ENCODE peak calls at places on chromosomes 12 and 14, in four cellular contexts. One of them, this sample, is unnamed.

GRCh38 chr14:61470261-61470953 is 149.0 kb downstream of the PRKCH start:
- DNase-seq in adrenal gland: no peak
- DNase-seq in uterus: no peak
- DNase-seq in right cardiac atrium: peak; percentile 76
- DNase-seq in this sample: no peak

GRCh38 chr12:15677696-15678095 is 111.5 kb downstream of the EPS8 start:
- DNase-seq in adrenal gland: no peak
- DNase-seq in right cardiac atrium: no peak
- DNase-seq in uterus: no peak
- DNase-seq in this sample: no peak

GRCh38 chr14:59187802-59188460 is 536 bp upstream of the DAAM1 start:
- DNase-seq in right cardiac atrium: peak; percentile 75
- DNase-seq in uterus: no peak
- DNase-seq in adrenal gland: peak; percentile 43
- DNase-seq in this sample: peak; percentile 71

GRCh38 chr12:14937689-14938088 is 648 bp downstream of the ERP27 start:
- DNase-seq in adrenal gland: no peak
- DNase-seq in uterus: no peak
- DNase-seq in right cardiac atrium: no peak
- DNase-seq in this sample: no peak

GRCh38 chr12:56546680-56547079 is 25.1 kb downstream of the RBMS2 start:
- DNase-seq in adrenal gland: no peak
- DNase-seq in uterus: no peak
- DNase-seq in right cardiac atrium: no peak
- DNase-seq in this sample: no peak

GRCh38 chr12:3921526-3921925 is 48.3 kb upstream of the PARP11 start:
- DNase-seq in adrenal gland: no peak
- DNase-seq in uterus: no peak
- DNase-seq in right cardiac atrium: no peak
- DNase-seq in this sample: no peak

GRCh38 chr14:39426605-39427004 is 5.6 kb downstream of the FBXO33 start:
- DNase-seq in right cardiac atrium: no peak
- DNase-seq in uterus: no peak
- DNase-seq in adrenal gland: no peak
- DNase-seq in this sample: no peak

GRCh38 chr14:87679094-87679493 is 313.9 kb downstream of the GALC start:
- DNase-seq in uterus: no peak
- DNase-seq in adrenal gland: no peak
- DNase-seq in right cardiac atrium: no peak
- DNase-seq in this sample: no peak

GRCh38 chr12:51779876-51780275 is 68.6 kb downstream of the FIGNL2 start:
- DNase-seq in right cardiac atrium: no peak
- DNase-seq in adrenal gland: no peak
- DNase-seq in uterus: no peak
- DNase-seq in this sample: no peak

DNA sequence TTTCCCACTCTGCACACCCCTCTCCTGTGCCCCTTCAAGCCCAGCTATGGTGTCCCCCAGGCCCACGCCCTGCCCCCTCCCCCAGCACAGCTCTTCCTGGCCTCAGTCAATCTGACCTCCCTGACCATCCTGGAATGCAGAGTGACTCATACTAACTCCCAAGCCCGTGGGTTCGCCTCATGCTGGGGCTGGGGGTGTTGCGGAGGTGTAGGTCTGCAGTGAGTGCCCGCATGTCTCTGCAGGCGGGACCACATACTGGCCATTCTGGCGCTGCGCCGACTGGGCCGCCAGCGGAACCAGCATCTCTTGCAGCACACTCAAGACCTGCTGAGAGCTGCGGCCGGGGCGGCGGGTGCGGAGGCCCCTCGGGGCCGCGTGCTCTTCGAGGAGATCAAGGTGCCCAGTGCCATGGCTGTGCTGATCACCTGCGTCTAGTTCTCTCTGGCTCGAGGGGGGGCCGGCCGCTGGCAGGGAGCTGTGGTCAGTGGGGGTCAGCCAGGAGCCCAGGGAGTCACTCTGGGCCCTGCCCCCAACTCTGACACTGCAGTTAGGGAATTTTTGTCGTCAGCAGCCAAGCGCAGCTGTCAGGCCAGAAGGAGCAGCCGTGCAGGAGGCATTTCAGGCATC is 13.4 kb upstream of the TNFAIP2 start:
- DNase-seq in adrenal gland: no peak
- DNase-seq in uterus: peak; percentile 73
- DNase-seq in right cardiac atrium: peak; percentile 82
- DNase-seq in this sample: no peak
- H3K4me3 ChIP-seq in adrenal gland: no peak overlapping the region
- H3K4me3 ChIP-seq in uterus: no peak overlapping the region
- H3K4me3 ChIP-seq in right cardiac atrium: no peak overlapping the region
- H3K4me3 ChIP-seq in this sample: no peak overlapping the region

DNA sequence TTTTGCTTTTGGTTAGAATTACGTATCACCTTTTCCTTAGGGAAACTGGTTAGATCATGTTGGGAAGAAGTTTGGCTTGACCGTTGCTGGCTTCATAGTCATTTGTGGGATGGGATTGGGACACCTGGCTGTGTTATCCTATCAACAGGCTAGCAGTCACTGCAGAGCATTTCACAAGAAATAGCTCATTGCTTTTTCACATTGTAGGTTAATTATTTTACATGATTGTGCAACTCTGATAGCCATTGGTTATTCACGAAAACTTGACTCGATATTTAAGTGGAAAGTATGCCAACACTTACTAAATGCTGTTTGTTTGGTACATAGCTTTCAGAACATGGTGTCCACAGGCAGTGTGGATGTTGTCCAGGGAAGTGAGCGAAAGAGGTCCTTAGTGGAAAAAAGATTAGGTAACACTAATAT is 89.4 kb downstream of the NKX2-1 start:
- DNase-seq in right cardiac atrium: no peak
- DNase-seq in uterus: no peak
- DNase-seq in adrenal gland: no peak
- DNase-seq in this sample: no peak
- H3K4me3 ChIP-seq in right cardiac atrium: no peak overlapping the region
- H3K4me3 ChIP-seq in uterus: no peak overlapping the region
- H3K4me3 ChIP-seq in adrenal gland: no peak overlapping the region
- H3K4me3 ChIP-seq in this sample: no peak overlapping the region

GRCh38 chr14:103880986-103881926 is 33.9 kb upstream of the PPP1R13B start:
- DNase-seq in uterus: no peak
- DNase-seq in right cardiac atrium: peak; percentile 79
- DNase-seq in adrenal gland: peak; percentile 43
- DNase-seq in this sample: no peak
- H3K4me3 ChIP-seq in uterus: no peak overlapping the region
- H3K4me3 ChIP-seq in right cardiac atrium: no peak overlapping the region
- H3K4me3 ChIP-seq in adrenal gland: no peak overlapping the region
- H3K4me3 ChIP-seq in this sample: no peak overlapping the region

GRCh38 chr12:79686171-79686570 is 4.6 kb downstream of the PAWR start:
- DNase-seq in uterus: no peak
- DNase-seq in right cardiac atrium: no peak
- DNase-seq in adrenal gland: no peak
- DNase-seq in this sample: no peak

GRCh38 chr12:79688376-79689040 is 2.3 kb downstream of the PAWR start:
- DNase-seq in right cardiac atrium: no peak
- DNase-seq in adrenal gland: no peak
- DNase-seq in uterus: no peak
- DNase-seq in this sample: no peak

GRCh38 chr12:79689477-79690155 is 1.1 kb downstream of the PAWR start:
- DNase-seq in adrenal gland: peak; percentile 46
- DNase-seq in uterus: peak; percentile 40
- DNase-seq in right cardiac atrium: peak; percentile 74
- DNase-seq in this sample: no peak

GRCh38 chr12:79689041-79689476 is 1.7 kb downstream of the PAWR start:
- DNase-seq in adrenal gland: no peak
- DNase-seq in right cardiac atrium: no peak
- DNase-seq in uterus: no peak
- DNase-seq in this sample: no peak

DNA sequence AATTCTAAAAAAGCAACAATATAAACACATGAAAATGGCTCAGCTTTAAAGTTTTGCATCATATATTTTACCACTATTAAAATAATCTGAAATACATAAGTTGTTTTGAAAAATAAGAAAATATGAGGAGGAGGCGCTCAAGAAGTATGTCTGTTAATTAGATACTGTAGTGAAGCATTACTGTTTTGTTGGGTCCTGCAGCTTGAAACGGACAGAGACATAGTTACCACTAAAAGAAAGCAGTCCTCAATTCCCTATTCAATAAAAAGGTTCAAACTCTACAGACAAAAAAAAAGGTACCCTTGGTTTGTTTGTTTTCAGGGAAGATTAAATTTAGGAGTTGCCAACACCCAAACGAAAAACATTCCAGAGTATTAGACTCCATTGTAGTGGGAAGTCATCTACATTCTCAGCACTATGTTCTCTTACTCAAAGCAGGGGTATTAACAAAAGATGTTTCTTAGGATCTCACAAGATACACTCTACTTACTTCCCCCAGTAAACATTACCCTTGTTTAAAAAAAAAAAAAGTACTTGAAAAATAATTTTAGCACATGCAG is 3.0 kb downstream of the PAWR start:
- DNase-seq in adrenal gland: no peak
- DNase-seq in uterus: no peak
- DNase-seq in right cardiac atrium: no peak
- DNase-seq in this sample: no peak
- H3K4me3 ChIP-seq in adrenal gland: peak overlapping the region; percentile 95
- H3K4me3 ChIP-seq in uterus: peak overlapping the region; percentile 87
- H3K4me3 ChIP-seq in right cardiac atrium: peak overlapping the region; percentile 26
- H3K4me3 ChIP-seq in this sample: no peak overlapping the region

DNA sequence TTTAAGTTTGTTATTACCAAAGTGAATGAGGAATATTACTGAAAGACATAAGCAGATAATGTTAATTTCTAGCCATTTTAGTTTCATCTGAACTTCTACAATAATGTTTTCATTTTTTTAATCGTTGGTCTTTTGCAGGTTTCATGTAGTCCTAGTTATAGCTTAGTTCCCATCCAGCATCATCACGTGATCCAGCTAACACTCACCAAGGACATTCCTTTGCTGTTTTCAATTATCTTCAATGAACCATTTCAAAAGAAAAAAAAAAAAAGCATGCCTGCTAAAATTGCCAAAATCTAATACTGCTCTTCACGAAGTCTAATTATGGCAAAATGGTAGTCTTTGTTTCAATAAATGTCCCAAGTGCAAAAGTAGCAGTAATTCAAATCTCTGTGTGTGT is 187.7 kb upstream of the ATXN7L3B start:
- DNase-seq in adrenal gland: no peak
- DNase-seq in uterus: no peak
- DNase-seq in right cardiac atrium: no peak
- DNase-seq in this sample: no peak
- H3K4me3 ChIP-seq in adrenal gland: no peak overlapping the region
- H3K4me3 ChIP-seq in uterus: no peak overlapping the region
- H3K4me3 ChIP-seq in right cardiac atrium: no peak overlapping the region
- H3K4me3 ChIP-seq in this sample: no peak overlapping the region

DNA sequence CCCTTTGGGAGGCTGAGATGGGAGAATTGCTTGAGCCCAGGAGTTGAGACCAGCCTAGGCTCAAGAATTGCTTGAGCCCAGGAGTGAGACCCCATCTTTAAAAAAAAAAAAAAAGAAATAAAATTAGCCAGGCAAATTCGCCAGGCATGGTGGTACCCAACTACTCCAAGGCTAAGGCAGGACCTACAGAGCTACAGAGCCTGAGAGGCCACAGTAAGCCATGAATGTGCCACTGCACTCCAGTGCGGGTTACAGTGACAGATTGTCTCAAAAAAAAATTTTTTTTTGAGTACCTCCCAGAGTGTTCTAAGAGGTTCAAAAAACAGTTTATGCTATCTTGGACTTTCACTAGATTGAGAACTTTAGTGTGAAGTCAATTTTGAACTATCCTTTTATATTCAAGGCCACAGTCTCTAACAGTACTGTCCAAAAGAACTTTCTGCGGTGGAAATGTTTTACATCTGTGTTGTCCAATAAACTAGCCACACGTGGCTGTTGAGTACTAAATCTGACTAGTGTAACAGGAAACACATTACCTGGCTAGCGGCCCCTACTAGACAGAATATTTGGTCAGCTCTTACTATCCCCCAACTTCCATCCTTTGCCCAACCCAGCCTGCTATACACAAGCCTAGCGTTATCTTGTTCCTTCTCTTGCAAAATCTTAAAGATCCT is 2.4 kb downstream of the RPL36AL start:
- DNase-seq in right cardiac atrium: no peak
- DNase-seq in uterus: no peak
- DNase-seq in adrenal gland: no peak
- DNase-seq in this sample: no peak
- H3K4me3 ChIP-seq in right cardiac atrium: no peak overlapping the region
- H3K4me3 ChIP-seq in uterus: no peak overlapping the region
- H3K4me3 ChIP-seq in adrenal gland: no peak overlapping the region
- H3K4me3 ChIP-seq in this sample: no peak overlapping the region

This sample was measured in CD8-positive, alpha-beta memory T cell.